ENCODE peak calls at places on chromosomes 4 and X, in six cellular contexts. One of them, this sample, is unnamed.
A peak's percentile ranks its signal among the peaks of the same experiment; 100 is the strongest.

GRCh38 chr4:88697113-88697512 is 516 bp downstream of the NAP1L5 start:
- DNase-seq in KBM-7: peak; percentile 29
- DNase-seq in KG1: no peak
- DNase-seq in fibroblast of mammary gland: peak; percentile 69
- DNase-seq in DMS79 treated with DMSO at 0.1 percent for 48 hours: no peak
- DNase-seq in nucleus accumbens: no peak
- DNase-seq in this sample: peak; percentile 9

GRCh38 chrX:129931411-129932136 is 25.6 kb downstream of the UTP14A start:
- DNase-seq in nucleus accumbens: peak; percentile 81
- DNase-seq in DMS79 treated with DMSO at 0.1 percent for 48 hours: peak; percentile 70
- DNase-seq in KBM-7: peak; percentile 64
- DNase-seq in KG1: no peak
- DNase-seq in fibroblast of mammary gland: peak; percentile 92
- DNase-seq in this sample: peak; percentile 89

GRCh38 chr4:8726344-8726851 is 133.8 kb downstream of the CPZ start:
- DNase-seq in nucleus accumbens: no peak
- DNase-seq in KBM-7: no peak
- DNase-seq in fibroblast of mammary gland: no peak
- DNase-seq in DMS79 treated with DMSO at 0.1 percent for 48 hours: no peak
- DNase-seq in KG1: no peak
- DNase-seq in this sample: no peak

GRCh38 chr4:77927991-77928925 is 65.6 kb downstream of the MRPL1 start:
- DNase-seq in fibroblast of mammary gland: peak; percentile 61
- DNase-seq in nucleus accumbens: no peak
- DNase-seq in KG1: no peak
- DNase-seq in DMS79 treated with DMSO at 0.1 percent for 48 hours: peak; percentile 94
- DNase-seq in KBM-7: no peak
- DNase-seq in this sample: no peak

GRCh38 chr4:137627938-137628460 is 95.7 kb upstream of the PCDH18 start:
- DNase-seq in KBM-7: no peak
- DNase-seq in fibroblast of mammary gland: no peak
- DNase-seq in KG1: no peak
- DNase-seq in DMS79 treated with DMSO at 0.1 percent for 48 hours: no peak
- DNase-seq in nucleus accumbens: no peak
- DNase-seq in this sample: no peak

GRCh38 chr4:14178421-14178820 is 550.9 kb upstream of the BOD1L1 start:
- DNase-seq in fibroblast of mammary gland: peak; percentile 61
- DNase-seq in DMS79 treated with DMSO at 0.1 percent for 48 hours: no peak
- DNase-seq in KBM-7: peak; percentile 36
- DNase-seq in nucleus accumbens: no peak
- DNase-seq in KG1: peak; percentile 16
- DNase-seq in this sample: peak; percentile 5

GRCh38 chrX:105609530-105609929 is 212.8 kb upstream of the NRK start:
- DNase-seq in nucleus accumbens: no peak
- DNase-seq in KG1: no peak
- DNase-seq in fibroblast of mammary gland: no peak
- DNase-seq in DMS79 treated with DMSO at 0.1 percent for 48 hours: no peak
- DNase-seq in KBM-7: no peak
- DNase-seq in this sample: no peak

GRCh38 chr4:22287626-22288025 is 228.2 kb downstream of the ADGRA3 start:
- DNase-seq in KBM-7: no peak
- DNase-seq in nucleus accumbens: no peak
- DNase-seq in DMS79 treated with DMSO at 0.1 percent for 48 hours: no peak
- DNase-seq in fibroblast of mammary gland: no peak
- DNase-seq in KG1: no peak
- DNase-seq in this sample: no peak

GRCh38 chrX:15874672-15875071 is 20.1 kb upstream of the AP1S2 start:
- DNase-seq in KG1: no peak
- DNase-seq in KBM-7: no peak
- DNase-seq in fibroblast of mammary gland: no peak
- DNase-seq in nucleus accumbens: no peak
- DNase-seq in DMS79 treated with DMSO at 0.1 percent for 48 hours: no peak
- DNase-seq in this sample: no peak

GRCh38 chr4:48047896-48048295 is 31.3 kb downstream of the NIPAL1 start:
- DNase-seq in KBM-7: peak; percentile 33
- DNase-seq in fibroblast of mammary gland: no peak
- DNase-seq in nucleus accumbens: no peak
- DNase-seq in DMS79 treated with DMSO at 0.1 percent for 48 hours: no peak
- DNase-seq in KG1: no peak
- DNase-seq in this sample: no peak

GRCh38 chr4:123826896-123827295 is 430.3 kb downstream of the SPRY1 start:
- DNase-seq in nucleus accumbens: no peak
- DNase-seq in DMS79 treated with DMSO at 0.1 percent for 48 hours: no peak
- DNase-seq in KG1: no peak
- DNase-seq in KBM-7: no peak
- DNase-seq in fibroblast of mammary gland: peak; percentile 85
- DNase-seq in this sample: peak; percentile 59

GRCh38 chr4:69707807-69708206 is 52.6 kb downstream of the SULT1B1 start:
- DNase-seq in nucleus accumbens: no peak
- DNase-seq in fibroblast of mammary gland: peak; percentile 55
- DNase-seq in KBM-7: no peak
- DNase-seq in DMS79 treated with DMSO at 0.1 percent for 48 hours: no peak
- DNase-seq in KG1: no peak
- DNase-seq in this sample: no peak

GRCh38 chr4:166229799-166230198 is 356.8 kb downstream of the TLL1 start:
- DNase-seq in fibroblast of mammary gland: no peak
- DNase-seq in KG1: no peak
- DNase-seq in KBM-7: no peak
- DNase-seq in nucleus accumbens: no peak
- DNase-seq in DMS79 treated with DMSO at 0.1 percent for 48 hours: no peak
- DNase-seq in this sample: no peak

GRCh38 chrX:346034-346813 is 27.6 kb upstream of the GTPBP6 start:
- DNase-seq in DMS79 treated with DMSO at 0.1 percent for 48 hours: no peak
- DNase-seq in fibroblast of mammary gland: no peak
- DNase-seq in KG1: no peak
- DNase-seq in nucleus accumbens: no peak
- DNase-seq in KBM-7: no peak
- DNase-seq in this sample: no peak

GRCh38 chr4:2083116-2083825 is 24.1 kb downstream of the NAT8L start:
- DNase-seq in DMS79 treated with DMSO at 0.1 percent for 48 hours: no peak
- DNase-seq in nucleus accumbens: no peak
- DNase-seq in KBM-7: no peak
- DNase-seq in KG1: no peak
- DNase-seq in fibroblast of mammary gland: no peak
- DNase-seq in this sample: no peak

GRCh38 chr4:7462509-7462971 is 27.8 kb upstream of the PSAPL1 start:
- DNase-seq in nucleus accumbens: peak; percentile 34
- DNase-seq in KBM-7: no peak
- DNase-seq in KG1: no peak
- DNase-seq in DMS79 treated with DMSO at 0.1 percent for 48 hours: peak; percentile 11
- DNase-seq in fibroblast of mammary gland: peak; percentile 3
- DNase-seq in this sample: peak; percentile 5

GRCh38 chrX:38312436-38312835 is 14.9 kb downstream of the RPGR start:
- DNase-seq in KBM-7: no peak
- DNase-seq in KG1: no peak
- DNase-seq in nucleus accumbens: no peak
- DNase-seq in fibroblast of mammary gland: peak; percentile 92
- DNase-seq in DMS79 treated with DMSO at 0.1 percent for 48 hours: no peak
- DNase-seq in this sample: peak; percentile 84

GRCh38 chr4:70110917-70111316 is 43.1 kb upstream of the PRR27 start:
- DNase-seq in nucleus accumbens: no peak
- DNase-seq in DMS79 treated with DMSO at 0.1 percent for 48 hours: no peak
- DNase-seq in fibroblast of mammary gland: no peak
- DNase-seq in KG1: no peak
- DNase-seq in KBM-7: no peak
- DNase-seq in this sample: no peak

GRCh38 chr4:56311299-56311975 is 75.9 kb downstream of the AASDH start:
- DNase-seq in fibroblast of mammary gland: no peak
- DNase-seq in KBM-7: no peak
- DNase-seq in KG1: no peak
- DNase-seq in nucleus accumbens: no peak
- DNase-seq in DMS79 treated with DMSO at 0.1 percent for 48 hours: no peak
- DNase-seq in this sample: no peak

GRCh38 chr4:2794707-2795557 is 2.0 kb downstream of the SH3BP2 start:
- DNase-seq in DMS79 treated with DMSO at 0.1 percent for 48 hours: no peak
- DNase-seq in nucleus accumbens: no peak
- DNase-seq in KBM-7: no peak
- DNase-seq in fibroblast of mammary gland: peak; percentile 73
- DNase-seq in KG1: no peak
- DNase-seq in this sample: peak; percentile 75

GRCh38 chr4:86543560-86544312 is 50.4 kb upstream of the PTPN13 start:
- DNase-seq in fibroblast of mammary gland: no peak
- DNase-seq in KBM-7: no peak
- DNase-seq in DMS79 treated with DMSO at 0.1 percent for 48 hours: no peak
- DNase-seq in KG1: no peak
- DNase-seq in nucleus accumbens: no peak
- DNase-seq in this sample: no peak

GRCh38 chr4:190020790-190021717 is 6.0 kb downstream of the FRG2 start:
- DNase-seq in fibroblast of mammary gland: peak; percentile 23
- DNase-seq in nucleus accumbens: no peak
- DNase-seq in DMS79 treated with DMSO at 0.1 percent for 48 hours: no peak
- DNase-seq in KG1: no peak
- DNase-seq in KBM-7: peak; percentile 17
- DNase-seq in this sample: no peak

GRCh38 chr4:101136373-101137370 is 210.7 kb downstream of the PPP3CA start:
- DNase-seq in fibroblast of mammary gland: no peak
- DNase-seq in DMS79 treated with DMSO at 0.1 percent for 48 hours: peak; percentile 13
- DNase-seq in nucleus accumbens: no peak
- DNase-seq in KBM-7: no peak
- DNase-seq in KG1: no peak
- DNase-seq in this sample: no peak

GRCh38 chrX:141278306-141278705 is 36.0 kb upstream of the SPANXC start:
- DNase-seq in DMS79 treated with DMSO at 0.1 percent for 48 hours: no peak
- DNase-seq in KG1: no peak
- DNase-seq in fibroblast of mammary gland: peak; percentile 34
- DNase-seq in KBM-7: peak; percentile 57
- DNase-seq in nucleus accumbens: no peak
- DNase-seq in this sample: no peak

GRCh38 chr4:166994686-166995085 is 239.6 kb downstream of the SPOCK3 start:
- DNase-seq in DMS79 treated with DMSO at 0.1 percent for 48 hours: no peak
- DNase-seq in KG1: no peak
- DNase-seq in fibroblast of mammary gland: no peak
- DNase-seq in nucleus accumbens: no peak
- DNase-seq in KBM-7: no peak
- DNase-seq in this sample: no peak

GRCh38 chrX:39953879-39954278 is 143.9 kb downstream of the BCOR start:
- DNase-seq in KG1: no peak
- DNase-seq in KBM-7: no peak
- DNase-seq in DMS79 treated with DMSO at 0.1 percent for 48 hours: no peak
- DNase-seq in fibroblast of mammary gland: peak; percentile 30
- DNase-seq in nucleus accumbens: no peak
- DNase-seq in this sample: no peak

GRCh38 chr4:153275380-153276276 is 68.9 kb upstream of the MND1 start:
- DNase-seq in KBM-7: no peak
- DNase-seq in nucleus accumbens: no peak
- DNase-seq in DMS79 treated with DMSO at 0.1 percent for 48 hours: peak; percentile 43
- DNase-seq in KG1: no peak
- DNase-seq in fibroblast of mammary gland: no peak
- DNase-seq in this sample: no peak

GRCh38 chrX:34467437-34467836 is 189.6 kb downstream of the TMEM47 start:
- DNase-seq in KBM-7: peak; percentile 30
- DNase-seq in fibroblast of mammary gland: no peak
- DNase-seq in DMS79 treated with DMSO at 0.1 percent for 48 hours: no peak
- DNase-seq in KG1: no peak
- DNase-seq in nucleus accumbens: no peak
- DNase-seq in this sample: no peak

GRCh38 chr4:84504821-84505220 is 5.7 kb upstream of the NKX6-1 start:
- DNase-seq in fibroblast of mammary gland: no peak
- DNase-seq in KG1: no peak
- DNase-seq in DMS79 treated with DMSO at 0.1 percent for 48 hours: no peak
- DNase-seq in KBM-7: no peak
- DNase-seq in nucleus accumbens: no peak
- DNase-seq in this sample: no peak

GRCh38 chr4:145619639-145619996 is 433 bp downstream of the MMAA start:
- DNase-seq in nucleus accumbens: no peak
- DNase-seq in KG1: no peak
- DNase-seq in DMS79 treated with DMSO at 0.1 percent for 48 hours: no peak
- DNase-seq in KBM-7: no peak
- DNase-seq in fibroblast of mammary gland: peak; percentile 52
- DNase-seq in this sample: peak; percentile 21

GRCh38 chr4:158821228-158822009 is 52.6 kb downstream of the FNIP2 start:
- DNase-seq in DMS79 treated with DMSO at 0.1 percent for 48 hours: no peak
- DNase-seq in KG1: no peak
- DNase-seq in fibroblast of mammary gland: peak; percentile 30
- DNase-seq in nucleus accumbens: no peak
- DNase-seq in KBM-7: no peak
- DNase-seq in this sample: peak; percentile 67

GRCh38 chr4:8504279-8505007 is 63.9 kb downstream of the TRMT44 start:
- DNase-seq in KG1: no peak
- DNase-seq in KBM-7: no peak
- DNase-seq in nucleus accumbens: no peak
- DNase-seq in fibroblast of mammary gland: no peak
- DNase-seq in DMS79 treated with DMSO at 0.1 percent for 48 hours: peak; percentile 57
- DNase-seq in this sample: no peak